ENCODE peak calls at places on chromosomes 7 and 10, in ten cellular contexts. S is suprapubic skin, G is HepG2, A is lower lobe of right lung, U is HCT116, L is body of pancreas, Z is dorsolateral prefrontal cortex, X is PC-9, N is adrenal gland, H is heart left ventricle. P is an unnamed sample.

GRCh38 chr7:108630002-108630401 is 60.3 kb downstream of the DNAJB9 start:
- DNase-seq in X (no peak), S (no peak), H (no peak), U (no peak), A (no peak), L (peak), N (peak), Z (no peak), G (no peak), P (no peak)

GRCh38 chr7:3436746-3437145 is 135.7 kb downstream of the SDK1 start:
- DNase-seq in A (no peak), L (no peak), U (no peak), N (no peak), S (no peak), H (no peak), X (no peak), G (no peak), Z (no peak), P (no peak)

GRCh38 chr7:24762771-24763170 is 5.5 kb upstream of the GSDME start:
- DNase-seq in U (no peak), X (no peak), S (no peak), G (no peak), Z (no peak), A (no peak), L (no peak), H (no peak), N (no peak), P (no peak)

GRCh38 chr7:128148676-128149075 is 92.4 kb upstream of the LEP start:
- DNase-seq in X (no peak), G (no peak), H (no peak), U (no peak), S (no peak), L (no peak), A (no peak), Z (no peak), N (no peak), P (peak)

GRCh38 chr10:24513155-24513554 is 210.5 kb downstream of the ARHGAP21 start:
- DNase-seq in H (no peak), G (no peak), L (no peak), X (peak), S (no peak), A (no peak), Z (no peak), U (no peak), N (no peak), P (no peak)

GRCh38 chr10:79224992-79225391 is 122.3 kb upstream of the PPIF start:
- DNase-seq in N (no peak), L (no peak), U (no peak), A (no peak), G (no peak), H (no peak), X (no peak), Z (no peak), S (no peak), P (peak)

GRCh38 chr10:46542567-46543323 is 13.7 kb downstream of the GPRIN2 start:
- DNase-seq in H (peak), S (peak), G (no peak), N (no peak), L (no peak), Z (no peak), A (peak), U (no peak), X (no peak), P (peak)

GRCh38 chr7:51369746-51370145 is 53.1 kb upstream of the COBL start:
- DNase-seq in S (no peak), N (no peak), H (no peak), U (no peak), G (no peak), Z (no peak), X (peak), L (peak), A (no peak), P (no peak)

GRCh38 chr7:36966636-36967035 is 242.3 kb upstream of the AOAH start:
- DNase-seq in A (no peak), L (no peak), N (no peak), Z (no peak), U (no peak), X (no peak), H (no peak), G (no peak), S (no peak), P (no peak)

GRCh38 chr7:16353226-16353625 is 68.1 kb downstream of the CRPPA start:
- DNase-seq in A (no peak), Z (no peak), H (no peak), U (no peak), N (no peak), L (no peak), G (no peak), X (no peak), S (no peak), P (no peak)

GRCh38 chr10:13916384-13916947 is 329.7 kb downstream of the PRPF18 start:
- DNase-seq in Z (no peak), A (no peak), L (no peak), N (no peak), G (no peak), S (no peak), U (no peak), X (no peak), H (no peak), P (no peak)

GRCh38 chr10:101142533-101143353 is 11.6 kb downstream of the TLX1 start:
- DNase-seq in L (no peak), H (no peak), S (no peak), X (no peak), A (no peak), Z (no peak), N (no peak), G (no peak), U (no peak), P (no peak)

DNA sequence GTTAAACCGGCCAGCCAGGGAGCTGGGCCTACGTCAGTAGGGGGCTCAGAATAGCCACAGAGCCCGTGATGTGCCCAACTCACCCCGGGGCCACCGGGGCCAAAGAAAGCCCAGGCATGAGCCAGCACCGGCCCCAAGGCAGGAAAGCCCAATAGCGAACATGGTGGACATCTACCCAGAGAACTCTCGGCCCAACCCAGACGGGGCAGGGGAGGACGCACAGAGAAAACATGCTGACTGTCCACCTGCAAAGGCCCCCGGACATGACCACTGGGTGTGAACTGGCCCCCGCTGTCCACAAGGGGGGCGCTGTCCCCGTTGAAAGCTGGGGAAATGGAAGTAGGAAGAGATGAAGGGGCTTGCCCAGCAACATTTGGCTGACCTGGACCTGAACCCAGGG is 169.2 kb downstream of the PRKAG2 start:
- DNase-seq in U (no peak), A (no peak), L (no peak), S (no peak), X (no peak), G (no peak), Z (no peak), H (no peak), N (no peak), P (no peak)
- TF ChIP-seq CTCF in U (peak), A (no peak), L (no peak), S (no peak), X (no peak), G (no peak), Z (no peak), H (no peak), N (no peak), P (no peak)

GRCh38 chr7:147570390-147570789 is 1020.2 kb upstream of the C7orf33 start:
- DNase-seq in X (no peak), S (no peak), U (no peak), H (no peak), Z (no peak), N (no peak), A (no peak), L (no peak), G (no peak), P (no peak)
- H3K4me3 ChIP-seq in X (no peak), S (no peak), U (no peak), H (no peak), Z (no peak), N (no peak), A (no peak), L (no peak), G (no peak), P (no peak)

GRCh38 chr10:103731609-103732270 is 123.6 kb downstream of the SH3PXD2A start:
- DNase-seq in H (no peak), Z (no peak), S (no peak), A (no peak), N (no peak), L (no peak), X (no peak), G (no peak), U (no peak), P (no peak)

GRCh38 chr10:103734731-103735130 is 120.6 kb downstream of the SH3PXD2A start:
- DNase-seq in S (no peak), H (no peak), U (no peak), Z (no peak), A (no peak), G (no peak), L (no peak), X (no peak), N (no peak), P (no peak)

GRCh38 chr10:103736044-103736443 is 119.3 kb downstream of the SH3PXD2A start:
- DNase-seq in U (no peak), A (no peak), S (no peak), H (no peak), N (no peak), X (no peak), Z (no peak), G (no peak), L (no peak), P (no peak)

GRCh38 chr10:103732339-103732738 is 123.0 kb downstream of the SH3PXD2A start:
- DNase-seq in N (no peak), X (no peak), U (no peak), A (no peak), Z (no peak), S (no peak), L (peak), G (no peak), H (no peak), P (no peak)

DNA sequence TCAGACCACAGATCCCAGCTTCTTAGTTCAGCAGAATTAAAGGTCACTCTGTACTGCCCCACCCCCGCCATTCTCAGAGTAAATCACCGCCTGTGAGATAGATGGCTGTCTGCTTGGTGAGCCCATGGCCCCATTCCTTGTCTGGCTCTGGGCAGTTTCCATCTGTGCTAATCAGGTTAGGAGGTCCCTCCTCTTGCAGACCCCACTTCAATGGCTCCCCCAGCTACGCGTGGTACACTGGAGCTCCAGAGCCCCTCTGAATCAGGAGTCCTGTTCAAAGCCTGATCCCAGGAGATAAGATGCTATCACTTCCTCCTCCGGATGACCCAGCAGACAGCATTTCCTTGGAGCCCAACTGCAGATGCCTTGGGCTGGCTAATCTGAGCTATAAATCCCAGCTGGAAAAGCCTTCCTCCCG is 122.4 kb downstream of the SH3PXD2A start:
- DNase-seq in L (no peak), Z (no peak), N (no peak), G (no peak), H (no peak), A (no peak), X (no peak), U (no peak), S (no peak), P (no peak)
- H3K27ac ChIP-seq in L (no peak), Z (no peak), N (no peak), G (no peak), H (no peak), A (no peak), X (no peak), U (no peak), S (no peak), P (no peak)

GRCh38 chr7:119936876-119937275 is 336.1 kb upstream of the KCND2 start:
- DNase-seq in N (no peak), U (no peak), G (no peak), S (no peak), A (no peak), X (no peak), Z (no peak), H (no peak), L (no peak), P (no peak)

GRCh38 chr7:119929891-119930290 is 343.1 kb upstream of the KCND2 start:
- DNase-seq in L (no peak), U (no peak), G (no peak), Z (no peak), N (no peak), A (no peak), H (no peak), X (no peak), S (no peak), P (no peak)

GRCh38 chr7:119931230-119931824 is 341.6 kb upstream of the KCND2 start:
- DNase-seq in U (no peak), H (no peak), S (no peak), X (no peak), G (no peak), L (no peak), N (no peak), A (no peak), Z (no peak), P (no peak)

GRCh38 chr7:119937745-119938144 is 335.2 kb upstream of the KCND2 start:
- DNase-seq in N (no peak), A (no peak), G (no peak), H (no peak), Z (no peak), X (no peak), L (no peak), S (no peak), U (no peak), P (no peak)

DNA sequence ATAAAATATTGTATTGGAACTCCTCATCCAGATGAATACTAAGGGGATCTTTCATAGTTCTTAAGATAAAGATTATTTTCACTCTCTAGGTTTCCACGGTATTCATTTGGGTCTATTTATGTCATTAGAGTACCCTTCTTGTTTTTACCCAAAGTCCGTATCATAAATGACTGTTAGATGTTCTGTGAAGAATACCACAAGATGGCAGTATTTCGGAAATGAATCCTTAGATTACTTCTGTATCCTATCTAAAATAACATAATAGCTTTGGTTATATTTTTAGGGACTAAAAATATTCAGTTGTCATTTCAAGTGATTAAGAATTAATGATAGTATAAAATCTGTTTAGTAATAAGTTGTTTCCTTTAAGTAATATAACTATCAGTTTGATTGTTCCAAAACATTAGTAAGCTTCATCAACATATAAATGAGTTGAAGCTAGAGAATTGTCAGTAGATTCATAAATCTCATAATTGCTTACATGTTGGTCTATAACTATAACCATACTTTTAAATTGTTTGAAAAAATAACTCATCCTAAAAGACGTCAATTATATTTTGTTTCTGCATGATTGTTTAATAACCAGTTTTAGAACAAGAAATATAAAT is 337.5 kb upstream of the KCND2 start:
- DNase-seq in L (no peak), H (no peak), U (peak), N (no peak), Z (no peak), G (peak), S (no peak), X (no peak), A (no peak), P (no peak)
- TF ChIP-seq CTCF in L (peak), H (peak), U (peak), N (peak), Z (peak), G (peak), S (no peak), X (peak), A (peak), P (no peak)

GRCh38 chr10:18429335-18429734 is 222.1 kb downstream of the NSUN6 start:
- DNase-seq in U (no peak), X (no peak), L (no peak), G (no peak), A (no peak), Z (no peak), S (no peak), N (no peak), H (no peak), P (no peak)
- H3K4me3 ChIP-seq in U (no peak), X (no peak), L (no peak), G (no peak), A (no peak), Z (no peak), S (no peak), N (no peak), H (no peak), P (no peak)